ENCODE peak calls at places on chromosomes 13 and 19, in ten cellular contexts. L is amniotic epithelial cell; B is hippocampal formation; A is cardiac fibroblast; G is activated naive CD8-positive, alpha-beta T cell treated with anti-CD3 and anti-CD28 coated beads, Interleukin-2, amount 50 U/mL, for 24 hours; K is fibroblast of lung; H is activated B cell treated with CpG ODN at 0.5 μM for 24 hours; E is effector CD4-positive, alpha-beta T cell; C is thoracic aorta; N is CD8-positive, alpha-beta T cell. T is an unnamed sample.

GRCh38 chr19:743168-743687 is 7.7 kb upstream of the MISP start:
- DNase-seq in L (no peak), B (no peak), A (peak), G (no peak), K (peak), H (no peak), E (no peak), C (no peak), N (no peak), T (no peak)

GRCh38 chr13:48221301-48222190 is 11.5 kb upstream of the ITM2B start:
- DNase-seq in L (peak), B (no peak), A (no peak), G (no peak), K (no peak), H (no peak), E (no peak), C (no peak), N (no peak), T (no peak)

GRCh38 chr13:102658678-102659077 is 36.2 kb downstream of the METTL21C start:
- DNase-seq in L (no peak), B (no peak), A (no peak), G (no peak), K (peak), H (no peak), E (no peak), C (no peak), N (no peak), T (no peak)

GRCh38 chr13:70424428-70424827 is 316.2 kb upstream of the KLHL1 start:
- DNase-seq in L (no peak), B (no peak), A (no peak), G (no peak), K (no peak), H (no peak), E (no peak), C (no peak), N (no peak), T (no peak)

GRCh38 chr19:2150794-2151338 is 500 bp downstream of the AP3D1 start:
- DNase-seq in L (peak), B (no peak), A (no peak), G (no peak), K (no peak), H (no peak), E (no peak), C (no peak), N (peak), T (no peak)

GRCh38 chr19:43639507-43640423 is at the start of gene CADM4:
- DNase-seq in L (no peak), B (peak), A (no peak), G (peak), K (no peak), H (peak), E (peak), C (no peak), N (peak), T (peak)

GRCh38 chr19:4538601-4538954 is 1.3 kb downstream of the LRG1 start:
- DNase-seq in L (no peak), B (no peak), A (no peak), G (no peak), K (no peak), H (no peak), E (no peak), C (no peak), N (no peak), T (no peak)

GRCh38 chr13:32669030-32669646 is 82.9 kb downstream of the PDS5B start:
- DNase-seq in L (peak), B (no peak), A (peak), G (no peak), K (peak), H (no peak), E (no peak), C (no peak), N (no peak), T (no peak)

GRCh38 chr19:17753976-17754375 is 2.7 kb downstream of the FCHO1 start:
- DNase-seq in L (no peak), B (peak), A (no peak), G (no peak), K (no peak), H (no peak), E (no peak), C (no peak), N (no peak), T (no peak)

GRCh38 chr19:3068071-3068470 is 5.8 kb upstream of the TLE5 start:
- DNase-seq in L (peak), B (no peak), A (no peak), G (no peak), K (no peak), H (no peak), E (no peak), C (no peak), N (no peak), T (no peak)

GRCh38 chr19:38869160-38869835 is 8.8 kb downstream of the RINL start:
- DNase-seq in L (no peak), B (peak), A (peak), G (peak), K (no peak), H (peak), E (no peak), C (no peak), N (peak), T (no peak)

GRCh38 chr13:91078093-91078679 is 269.3 kb upstream of the MIR17HG start:
- DNase-seq in L (peak), B (no peak), A (peak), G (no peak), K (peak), H (no peak), E (no peak), C (no peak), N (no peak), T (no peak)

GRCh38 chr13:95298971-95299627 is 2.2 kb downstream of the ABCC4 start:
- DNase-seq in L (peak), B (no peak), A (peak), G (peak), K (peak), H (no peak), E (no peak), C (no peak), N (no peak), T (no peak)

GRCh38 chr19:35155441-35155840 is 906 bp downstream of the FXYD5 start:
- DNase-seq in L (no peak), B (no peak), A (no peak), G (peak), K (no peak), H (no peak), E (no peak), C (no peak), N (no peak), T (no peak)

GRCh38 chr13:110592670-110593069 is 22.7 kb upstream of the NAXD start:
- DNase-seq in L (no peak), B (no peak), A (no peak), G (no peak), K (no peak), H (no peak), E (no peak), C (no peak), N (no peak), T (no peak)

GRCh38 chr19:41123716-41124244 is 9.5 kb downstream of the CYP2F1 start:
- DNase-seq in L (peak), B (no peak), A (no peak), G (no peak), K (no peak), H (no peak), E (no peak), C (no peak), N (no peak), T (no peak)

GRCh38 chr19:1486720-1487575 is 3.2 kb downstream of the PCSK4 start:
- DNase-seq in L (no peak), B (no peak), A (no peak), G (no peak), K (no peak), H (no peak), E (no peak), C (no peak), N (no peak), T (no peak)

GRCh38 chr13:32159147-32159869 is 127.7 kb downstream of the FRY start:
- DNase-seq in L (peak), B (no peak), A (peak), G (no peak), K (peak), H (no peak), E (no peak), C (no peak), N (no peak), T (no peak)

GRCh38 chr13:28542804-28543203 is 47.9 kb upstream of the FLT1 start:
- DNase-seq in L (no peak), B (no peak), A (no peak), G (no peak), K (no peak), H (no peak), E (no peak), C (no peak), N (no peak), T (no peak)

GRCh38 chr19:37468961-37469777 is at the start of gene ZNF570:
- DNase-seq in L (peak), B (peak), A (peak), G (peak), K (peak), H (peak), E (peak), C (peak), N (peak), T (peak)

GRCh38 chr13:35808846-35809245 is 322.3 kb downstream of the DCLK1 start:
- DNase-seq in L (no peak), B (no peak), A (no peak), G (no peak), K (no peak), H (no peak), E (no peak), C (no peak), N (no peak), T (no peak)

GRCh38 chr19:34366670-34367423 is 1.9 kb downstream of the GPI start:
- DNase-seq in L (peak), B (no peak), A (peak), G (no peak), K (peak), H (no peak), E (no peak), C (no peak), N (no peak), T (no peak)

GRCh38 chr19:12779162-12779993 is 4.0 kb upstream of the HOOK2 start:
- DNase-seq in L (peak), B (no peak), A (peak), G (no peak), K (peak), H (no peak), E (no peak), C (no peak), N (no peak), T (no peak)

GRCh38 chr13:64239372-64239771 is 2823.7 kb upstream of the PCDH20 start:
- DNase-seq in L (peak), B (no peak), A (peak), G (no peak), K (peak), H (no peak), E (no peak), C (no peak), N (no peak), T (no peak)

GRCh38 chr19:16078311-16078758 is 2.0 kb downstream of the TPM4 start:
- DNase-seq in L (peak), B (no peak), A (no peak), G (peak), K (no peak), H (no peak), E (no peak), C (no peak), N (no peak), T (no peak)

GRCh38 chr13:42110410-42111155 is 62.1 kb downstream of the DGKH start:
- DNase-seq in L (peak), B (no peak), A (peak), G (peak), K (peak), H (no peak), E (peak), C (no peak), N (no peak), T (no peak)